ENCODE peak calls at places on chromosomes 1 and 21, in four cellular contexts. Q is CD4-positive, alpha-beta memory T cell; I is upper lobe of right lung; M is testis. Y is an unnamed sample.
A peak's percentile ranks its signal among the peaks of the same experiment; 100 is the strongest.

GRCh38 chr1:157773723-157774350 is 3.1 kb downstream of the FCRL2 start:
- DNase-seq in Q (peak; percentile 0), I (no peak), M (no peak), Y (no peak)

GRCh38 chr1:151945725-151946365 is 36.5 kb upstream of the THEM4 start:
- DNase-seq in Q (peak; percentile 93), I (peak; percentile 86), M (peak; percentile 67), Y (peak; percentile 97)

GRCh38 chr21:46068516-46069079 is 29.3 kb upstream of the COL6A2 start:
- DNase-seq in Q (no peak), I (no peak), M (no peak), Y (no peak)

GRCh38 chr1:234776256-234776874 is 166.4 kb upstream of the IRF2BP2 start:
- DNase-seq in Q (no peak), I (no peak), M (no peak), Y (no peak)

GRCh38 chr1:26597629-26598039 is 68.1 kb downstream of the RPS6KA1 start:
- DNase-seq in Q (peak; percentile 52), I (no peak), M (no peak), Y (peak; percentile 71)

GRCh38 chr1:48250572-48250971 is 28.1 kb downstream of the SLC5A9 start:
- DNase-seq in Q (no peak), I (no peak), M (no peak), Y (no peak)

GRCh38 chr21:46061950-46062349 is 36.0 kb upstream of the COL6A2 start:
- DNase-seq in Q (no peak), I (no peak), M (no peak), Y (no peak)

GRCh38 chr1:223670458-223671159 is 5.1 kb upstream of the CAPN8 start:
- DNase-seq in Q (no peak), I (no peak), M (peak; percentile 63), Y (peak; percentile 56)

GRCh38 chr1:2864203-2864905 is 62.9 kb upstream of the TTC34 start:
- DNase-seq in Q (no peak), I (no peak), M (no peak), Y (no peak)

GRCh38 chr1:225422795-225423517 is 4.9 kb downstream of the LBR start:
- DNase-seq in Q (no peak), I (no peak), M (no peak), Y (no peak)

GRCh38 chr21:21851657-21852056 is 853.4 kb downstream of the NCAM2 start:
- DNase-seq in Q (no peak), I (no peak), M (no peak), Y (no peak)

GRCh38 chr21:39313457-39314154 is at the start of gene BRWD1:
- DNase-seq in Q (peak; percentile 87), I (peak; percentile 92), M (peak; percentile 87), Y (peak; percentile 92)

GRCh38 chr1:117467336-117467735 is 100.1 kb downstream of the MAN1A2 start:
- DNase-seq in Q (no peak), I (no peak), M (no peak), Y (no peak)

GRCh38 chr1:167126317-167126716 is 32.4 kb downstream of the STYXL2 start:
- DNase-seq in Q (no peak), I (no peak), M (no peak), Y (no peak)

GRCh38 chr1:198253668-198254067 is 96.9 kb downstream of the NEK7 start:
- DNase-seq in Q (no peak), I (no peak), M (no peak), Y (no peak)

GRCh38 chr1:229717774-229718173 is 91.7 kb downstream of the URB2 start:
- DNase-seq in Q (no peak), I (no peak), M (no peak), Y (no peak)

GRCh38 chr1:223199094-223199647 is 56.1 kb upstream of the TLR5 start:
- DNase-seq in Q (no peak), I (no peak), M (no peak), Y (no peak)

GRCh38 chr1:44354268-44354839 is 703 bp downstream of the ERI3 start:
- DNase-seq in Q (no peak), I (no peak), M (no peak), Y (peak; percentile 29)

DNA sequence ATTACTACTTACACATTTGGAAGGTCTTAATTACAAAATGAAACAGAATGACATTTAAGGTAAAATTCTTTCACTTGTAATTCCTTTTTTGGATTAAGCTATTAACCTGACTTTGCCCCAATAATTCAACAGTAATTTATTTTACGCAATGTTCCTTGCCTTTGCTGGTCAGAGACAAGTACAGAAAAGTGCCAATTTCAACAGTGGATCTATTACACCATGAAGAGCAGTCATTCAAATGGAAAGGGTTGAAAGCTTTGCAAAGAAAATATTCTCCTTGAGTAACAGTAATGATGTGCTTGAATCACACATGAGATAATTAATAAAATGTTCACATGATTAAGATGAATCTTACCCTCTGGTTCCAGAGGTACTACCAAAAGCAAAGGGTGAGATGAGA is 84.7 kb downstream of the APP start:
- DNase-seq in Q (no peak), I (no peak), M (no peak), Y (no peak)
- H3K27ac ChIP-seq in Q (no peak overlapping the region), I (no peak overlapping the region), M (no peak overlapping the region), Y (no peak overlapping the region)

GRCh38 chr21:37223804-37224345 is 43.3 kb downstream of the VPS26C start:
- DNase-seq in Q (no peak), I (no peak), M (peak; percentile 10), Y (no peak)

GRCh38 chr21:37226356-37226920 is 40.7 kb downstream of the VPS26C start:
- DNase-seq in Q (no peak), I (no peak), M (peak; percentile 11), Y (no peak)

GRCh38 chr21:37227071-37228002 is 39.8 kb downstream of the VPS26C start:
- DNase-seq in Q (no peak), I (no peak), M (peak; percentile 10), Y (no peak)

GRCh38 chr21:37225440-37225839 is 41.7 kb downstream of the VPS26C start:
- DNase-seq in Q (peak; percentile 32), I (no peak), M (peak; percentile 2), Y (no peak)

DNA sequence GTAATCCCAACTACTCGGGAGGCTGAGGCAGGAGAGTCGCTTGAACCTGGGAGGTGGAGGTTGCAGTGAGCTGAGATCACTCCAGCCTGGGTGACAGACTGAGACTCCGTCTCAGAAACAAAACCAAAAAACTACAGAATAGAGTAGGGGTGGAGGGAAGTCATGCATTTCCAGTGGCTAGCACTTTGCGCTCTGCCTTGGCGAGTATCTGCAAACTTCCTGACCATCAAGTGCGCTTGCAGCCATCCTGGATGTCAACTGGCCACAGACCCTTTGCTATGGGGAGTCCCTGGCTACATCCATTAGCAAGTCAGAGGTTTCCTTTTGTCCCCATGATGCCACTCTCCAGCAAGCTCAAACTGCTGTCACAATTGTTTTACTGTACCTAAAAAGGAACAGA is 42.3 kb downstream of the VPS26C start:
- DNase-seq in Q (no peak), I (no peak), M (no peak), Y (no peak)
- H3K36me3 ChIP-seq in Q (peaks cover 33% of the 10 kb centered on the region), I (peaks cover 63% of the 10 kb centered on the region), M (no peaks in the 10 kb centered on the region), Y (peaks cover 43% of the 10 kb centered on the region)

DNA sequence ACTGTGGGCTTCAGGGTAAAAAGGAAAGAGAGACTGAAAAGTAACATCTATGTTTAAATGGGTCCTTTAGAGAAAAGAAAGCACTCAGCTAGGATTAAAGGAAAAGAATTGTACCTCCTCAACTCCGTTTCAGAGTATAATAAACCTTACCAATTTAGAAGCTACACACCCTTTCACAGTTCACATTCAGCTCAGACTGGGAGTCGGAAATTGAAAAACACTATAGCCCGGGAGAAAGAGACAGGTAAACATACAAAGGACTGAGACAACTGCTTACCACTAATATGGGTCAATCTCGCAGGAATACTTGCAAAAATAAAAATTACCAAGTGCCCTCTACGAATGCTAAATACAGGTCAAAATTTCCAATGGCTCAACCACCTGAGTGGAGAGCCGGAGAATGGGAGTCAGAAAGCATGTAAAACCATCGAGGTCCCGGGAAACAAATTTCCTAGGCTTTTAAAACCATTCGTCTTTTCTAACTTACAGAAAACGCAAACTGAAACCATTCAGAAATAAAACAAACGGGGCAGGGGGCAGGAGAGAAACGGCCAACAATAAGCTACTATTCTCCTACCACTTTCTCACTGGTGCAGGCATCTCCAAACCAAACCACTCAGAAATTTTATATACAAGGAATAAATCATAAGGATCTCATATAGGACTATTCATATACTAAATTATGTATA is 136.7 kb downstream of the RERE start:
- DNase-seq in Q (no peak), I (no peak), M (no peak), Y (no peak)
- H3K4me3 ChIP-seq in Q (no peak overlapping the region), I (peak overlapping the region; percentile 27), M (no peak overlapping the region), Y (no peak overlapping the region)

DNA sequence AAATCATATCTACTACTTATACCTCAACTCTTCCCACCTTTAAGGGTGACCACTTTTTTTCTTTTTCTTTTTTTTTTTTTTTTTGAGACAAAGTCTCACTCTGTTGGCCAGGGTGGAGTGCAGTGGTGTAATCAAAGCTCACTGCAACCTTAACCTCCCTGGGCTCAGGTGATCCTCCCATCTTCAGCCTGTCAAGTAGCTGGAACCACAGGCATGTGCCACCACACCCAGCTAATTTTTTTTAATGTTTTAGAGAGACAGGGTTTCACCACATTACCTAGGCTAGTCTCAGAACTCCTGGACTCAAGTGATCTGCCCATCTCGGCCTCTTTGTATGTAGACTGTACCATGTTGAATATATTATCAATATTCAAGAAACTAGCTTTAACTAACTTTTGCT is 39.4 kb downstream of the NRDC start:
- DNase-seq in Q (no peak), I (no peak), M (no peak), Y (no peak)
- H3K27ac ChIP-seq in Q (no peak overlapping the region), I (no peak overlapping the region), M (no peak overlapping the region), Y (no peak overlapping the region)

DNA sequence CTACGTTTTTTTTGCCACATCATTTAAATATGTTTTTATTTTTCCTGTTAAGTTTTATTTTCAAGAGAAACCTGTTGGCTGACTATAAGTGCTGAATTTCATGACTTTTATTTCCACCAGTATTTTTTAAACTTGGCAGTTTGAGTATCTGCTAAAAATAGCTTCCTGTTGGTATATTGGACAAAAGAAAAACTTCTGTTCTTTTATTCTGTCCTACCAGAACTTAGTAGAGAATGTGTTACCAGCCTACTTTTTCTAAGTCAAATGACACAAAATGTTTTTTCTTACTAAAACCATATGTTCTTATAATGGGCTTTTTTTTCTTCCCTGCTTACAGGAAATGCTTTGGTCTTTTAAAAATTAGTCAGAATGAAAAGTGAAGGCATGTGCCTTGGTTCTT is 7.6 kb downstream of the DR1 start:
- DNase-seq in Q (no peak), I (no peak), M (no peak), Y (no peak)
- H3K36me3 ChIP-seq in Q (peaks cover 18% of the 10 kb centered on the region), I (peaks cover 54% of the 10 kb centered on the region), M (no peaks in the 10 kb centered on the region), Y (peaks cover 23% of the 10 kb centered on the region)

GRCh38 chr1:32394141-32394889 is at the start of gene BSDC1:
- DNase-seq in Q (peak; percentile 99), I (peak; percentile 99), M (peak; percentile 99), Y (peak; percentile 99)

GRCh38 chr1:32394890-32395415 is 712 bp upstream of the BSDC1 start:
- DNase-seq in Q (no peak), I (no peak), M (no peak), Y (peak; percentile 29)

GRCh38 chr1:32392358-32392757 is 1.9 kb downstream of the BSDC1 start:
- DNase-seq in Q (no peak), I (no peak), M (no peak), Y (peak; percentile 81)

GRCh38 chr1:32393832-32394140 is 455 bp downstream of the BSDC1 start:
- DNase-seq in Q (no peak), I (no peak), M (peak; percentile 69), Y (peak; percentile 28)

DNA sequence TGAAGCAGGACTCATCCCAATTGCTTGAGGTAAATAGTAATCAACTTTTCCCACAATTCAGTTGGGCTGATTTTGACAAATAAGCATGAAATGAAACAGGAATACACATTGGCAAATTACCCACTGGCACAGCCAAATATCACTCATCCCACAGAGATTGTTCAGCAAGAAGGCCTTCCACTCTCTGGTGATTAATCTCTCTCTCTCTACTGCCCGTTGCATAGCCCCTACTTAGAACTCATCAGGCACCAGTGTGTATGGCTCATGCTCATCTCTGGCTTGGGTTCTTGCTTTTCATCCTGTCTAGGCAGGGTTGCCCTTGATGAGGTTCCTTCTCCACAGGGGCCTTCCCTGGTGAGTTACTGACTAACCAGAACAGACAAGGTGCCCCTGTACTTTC is 1.1 kb downstream of the BSDC1 start:
- DNase-seq in Q (no peak), I (no peak), M (no peak), Y (peak; percentile 39)
- H3K4me3 ChIP-seq in Q (peak overlapping the region; percentile 70), I (peak overlapping the region; percentile 96), M (no peak overlapping the region), Y (peak overlapping the region; percentile 77)

GRCh38 chr1:94230920-94231319 is 6.5 kb downstream of the ARHGAP29 start:
- DNase-seq in Q (no peak), I (no peak), M (no peak), Y (no peak)
- H3K27ac ChIP-seq in Q (no peak overlapping the region), I (no peak overlapping the region), M (peak overlapping the region; percentile 63), Y (no peak overlapping the region)